ENCODE peak calls at places on chromosomes 4 and X, in nine cellular contexts. One of them, this sample, is unnamed.

GRCh38 chrX:45422216-45422925 is 221.7 kb upstream of the DIPK2B start:
- DNase-seq in IMR-90: no peak
- DNase-seq in GM04503: peak; percentile 75
- DNase-seq in stimulated activated CD4-positive, alpha-beta T cell treated with anti-CD3 and anti-CD28 coated beads, Interleukin-12 subunit alpha, Interleukin-12 subunit beta, amount 100 ng/mL, for 24 hours: no peak
- DNase-seq in effector memory CD8-positive, alpha-beta T cell: no peak
- DNase-seq in NAMALWA: no peak
- DNase-seq in activated T-cell treated with anti-CD3 and anti-CD28 coated beads for 24 hours: no peak
- DNase-seq in heart left ventricle: no peak
- DNase-seq in testis: no peak
- DNase-seq in this sample: no peak

GRCh38 chrX:100410901-100411801 is 1.1 kb upstream of the PCDH19 start:
- DNase-seq in IMR-90: no peak
- DNase-seq in GM04503: no peak
- DNase-seq in stimulated activated CD4-positive, alpha-beta T cell treated with anti-CD3 and anti-CD28 coated beads, Interleukin-12 subunit alpha, Interleukin-12 subunit beta, amount 100 ng/mL, for 24 hours: no peak
- DNase-seq in effector memory CD8-positive, alpha-beta T cell: no peak
- DNase-seq in NAMALWA: no peak
- DNase-seq in activated T-cell treated with anti-CD3 and anti-CD28 coated beads for 24 hours: no peak
- DNase-seq in heart left ventricle: no peak
- DNase-seq in testis: no peak
- DNase-seq in this sample: no peak

GRCh38 chrX:80138938-80139337 is 124.4 kb downstream of the TBX22 start:
- DNase-seq in IMR-90: no peak
- DNase-seq in GM04503: no peak
- DNase-seq in stimulated activated CD4-positive, alpha-beta T cell treated with anti-CD3 and anti-CD28 coated beads, Interleukin-12 subunit alpha, Interleukin-12 subunit beta, amount 100 ng/mL, for 24 hours: no peak
- DNase-seq in effector memory CD8-positive, alpha-beta T cell: no peak
- DNase-seq in NAMALWA: no peak
- DNase-seq in activated T-cell treated with anti-CD3 and anti-CD28 coated beads for 24 hours: no peak
- DNase-seq in heart left ventricle: no peak
- DNase-seq in testis: no peak
- DNase-seq in this sample: no peak

GRCh38 chr4:5435201-5435600 is 273.2 kb downstream of the EVC2 start:
- DNase-seq in IMR-90: no peak
- DNase-seq in GM04503: no peak
- DNase-seq in stimulated activated CD4-positive, alpha-beta T cell treated with anti-CD3 and anti-CD28 coated beads, Interleukin-12 subunit alpha, Interleukin-12 subunit beta, amount 100 ng/mL, for 24 hours: no peak
- DNase-seq in effector memory CD8-positive, alpha-beta T cell: no peak
- DNase-seq in NAMALWA: no peak
- DNase-seq in activated T-cell treated with anti-CD3 and anti-CD28 coated beads for 24 hours: no peak
- DNase-seq in heart left ventricle: no peak
- DNase-seq in testis: no peak
- DNase-seq in this sample: no peak

GRCh38 chr4:177554966-177555574 is 112.8 kb upstream of the AGA start:
- DNase-seq in IMR-90: peak; percentile 50
- DNase-seq in GM04503: no peak
- DNase-seq in stimulated activated CD4-positive, alpha-beta T cell treated with anti-CD3 and anti-CD28 coated beads, Interleukin-12 subunit alpha, Interleukin-12 subunit beta, amount 100 ng/mL, for 24 hours: no peak
- DNase-seq in effector memory CD8-positive, alpha-beta T cell: no peak
- DNase-seq in NAMALWA: peak; percentile 51
- DNase-seq in activated T-cell treated with anti-CD3 and anti-CD28 coated beads for 24 hours: no peak
- DNase-seq in heart left ventricle: no peak
- DNase-seq in testis: no peak
- DNase-seq in this sample: peak; percentile 19

GRCh38 chr4:53920116-53920515 is 144.3 kb downstream of the CHIC2 start:
- DNase-seq in IMR-90: no peak
- DNase-seq in GM04503: no peak
- DNase-seq in stimulated activated CD4-positive, alpha-beta T cell treated with anti-CD3 and anti-CD28 coated beads, Interleukin-12 subunit alpha, Interleukin-12 subunit beta, amount 100 ng/mL, for 24 hours: no peak
- DNase-seq in effector memory CD8-positive, alpha-beta T cell: no peak
- DNase-seq in NAMALWA: no peak
- DNase-seq in activated T-cell treated with anti-CD3 and anti-CD28 coated beads for 24 hours: no peak
- DNase-seq in heart left ventricle: no peak
- DNase-seq in testis: no peak
- DNase-seq in this sample: no peak

GRCh38 chrX:109622270-109622669 is 2.7 kb downstream of the KCNE5 start:
- DNase-seq in IMR-90: no peak
- DNase-seq in GM04503: no peak
- DNase-seq in stimulated activated CD4-positive, alpha-beta T cell treated with anti-CD3 and anti-CD28 coated beads, Interleukin-12 subunit alpha, Interleukin-12 subunit beta, amount 100 ng/mL, for 24 hours: no peak
- DNase-seq in effector memory CD8-positive, alpha-beta T cell: no peak
- DNase-seq in NAMALWA: no peak
- DNase-seq in activated T-cell treated with anti-CD3 and anti-CD28 coated beads for 24 hours: no peak
- DNase-seq in heart left ventricle: peak; percentile 18
- DNase-seq in testis: no peak
- DNase-seq in this sample: no peak

GRCh38 chr4:117889978-117890377 is 144.3 kb upstream of the NDST3 start:
- DNase-seq in IMR-90: no peak
- DNase-seq in GM04503: no peak
- DNase-seq in stimulated activated CD4-positive, alpha-beta T cell treated with anti-CD3 and anti-CD28 coated beads, Interleukin-12 subunit alpha, Interleukin-12 subunit beta, amount 100 ng/mL, for 24 hours: no peak
- DNase-seq in effector memory CD8-positive, alpha-beta T cell: no peak
- DNase-seq in NAMALWA: no peak
- DNase-seq in activated T-cell treated with anti-CD3 and anti-CD28 coated beads for 24 hours: no peak
- DNase-seq in heart left ventricle: no peak
- DNase-seq in testis: no peak
- DNase-seq in this sample: no peak

GRCh38 chrX:16848541-16848940 is 21.6 kb downstream of the RBBP7 start:
- DNase-seq in IMR-90: no peak
- DNase-seq in GM04503: no peak
- DNase-seq in stimulated activated CD4-positive, alpha-beta T cell treated with anti-CD3 and anti-CD28 coated beads, Interleukin-12 subunit alpha, Interleukin-12 subunit beta, amount 100 ng/mL, for 24 hours: no peak
- DNase-seq in effector memory CD8-positive, alpha-beta T cell: no peak
- DNase-seq in NAMALWA: no peak
- DNase-seq in activated T-cell treated with anti-CD3 and anti-CD28 coated beads for 24 hours: no peak
- DNase-seq in heart left ventricle: no peak
- DNase-seq in testis: no peak
- DNase-seq in this sample: no peak

GRCh38 chrX:22634751-22635150 is 362.0 kb downstream of the CBLL2 start:
- DNase-seq in IMR-90: peak; percentile 24
- DNase-seq in GM04503: no peak
- DNase-seq in stimulated activated CD4-positive, alpha-beta T cell treated with anti-CD3 and anti-CD28 coated beads, Interleukin-12 subunit alpha, Interleukin-12 subunit beta, amount 100 ng/mL, for 24 hours: no peak
- DNase-seq in effector memory CD8-positive, alpha-beta T cell: no peak
- DNase-seq in NAMALWA: no peak
- DNase-seq in activated T-cell treated with anti-CD3 and anti-CD28 coated beads for 24 hours: no peak
- DNase-seq in heart left ventricle: no peak
- DNase-seq in testis: no peak
- DNase-seq in this sample: no peak

GRCh38 chr4:7546152-7546808 is 111.5 kb upstream of the PSAPL1 start:
- DNase-seq in IMR-90: no peak
- DNase-seq in GM04503: no peak
- DNase-seq in stimulated activated CD4-positive, alpha-beta T cell treated with anti-CD3 and anti-CD28 coated beads, Interleukin-12 subunit alpha, Interleukin-12 subunit beta, amount 100 ng/mL, for 24 hours: no peak
- DNase-seq in effector memory CD8-positive, alpha-beta T cell: no peak
- DNase-seq in NAMALWA: no peak
- DNase-seq in activated T-cell treated with anti-CD3 and anti-CD28 coated beads for 24 hours: no peak
- DNase-seq in heart left ventricle: no peak
- DNase-seq in testis: no peak
- DNase-seq in this sample: no peak

GRCh38 chr4:32864713-32865351 is 2144.7 kb downstream of the PCDH7 start:
- DNase-seq in IMR-90: no peak
- DNase-seq in GM04503: no peak
- DNase-seq in stimulated activated CD4-positive, alpha-beta T cell treated with anti-CD3 and anti-CD28 coated beads, Interleukin-12 subunit alpha, Interleukin-12 subunit beta, amount 100 ng/mL, for 24 hours: no peak
- DNase-seq in effector memory CD8-positive, alpha-beta T cell: no peak
- DNase-seq in NAMALWA: no peak
- DNase-seq in activated T-cell treated with anti-CD3 and anti-CD28 coated beads for 24 hours: no peak
- DNase-seq in heart left ventricle: no peak
- DNase-seq in testis: no peak
- DNase-seq in this sample: no peak

GRCh38 chr4:74640111-74640903 is 154.0 kb downstream of the BTC start:
- DNase-seq in IMR-90: peak; percentile 92
- DNase-seq in GM04503: no peak
- DNase-seq in stimulated activated CD4-positive, alpha-beta T cell treated with anti-CD3 and anti-CD28 coated beads, Interleukin-12 subunit alpha, Interleukin-12 subunit beta, amount 100 ng/mL, for 24 hours: no peak
- DNase-seq in effector memory CD8-positive, alpha-beta T cell: no peak
- DNase-seq in NAMALWA: no peak
- DNase-seq in activated T-cell treated with anti-CD3 and anti-CD28 coated beads for 24 hours: no peak
- DNase-seq in heart left ventricle: no peak
- DNase-seq in testis: no peak
- DNase-seq in this sample: no peak

GRCh38 chr4:144267084-144267483 is 126.6 kb upstream of the GYPA start:
- DNase-seq in IMR-90: no peak
- DNase-seq in GM04503: no peak
- DNase-seq in stimulated activated CD4-positive, alpha-beta T cell treated with anti-CD3 and anti-CD28 coated beads, Interleukin-12 subunit alpha, Interleukin-12 subunit beta, amount 100 ng/mL, for 24 hours: no peak
- DNase-seq in effector memory CD8-positive, alpha-beta T cell: no peak
- DNase-seq in NAMALWA: no peak
- DNase-seq in activated T-cell treated with anti-CD3 and anti-CD28 coated beads for 24 hours: no peak
- DNase-seq in heart left ventricle: no peak
- DNase-seq in testis: no peak
- DNase-seq in this sample: no peak

GRCh38 chr4:10091531-10092181 is 24.9 kb downstream of the WDR1 start:
- DNase-seq in IMR-90: no peak
- DNase-seq in GM04503: no peak
- DNase-seq in stimulated activated CD4-positive, alpha-beta T cell treated with anti-CD3 and anti-CD28 coated beads, Interleukin-12 subunit alpha, Interleukin-12 subunit beta, amount 100 ng/mL, for 24 hours: no peak
- DNase-seq in effector memory CD8-positive, alpha-beta T cell: no peak
- DNase-seq in NAMALWA: no peak
- DNase-seq in activated T-cell treated with anti-CD3 and anti-CD28 coated beads for 24 hours: no peak
- DNase-seq in heart left ventricle: no peak
- DNase-seq in testis: no peak
- DNase-seq in this sample: no peak

GRCh38 chr4:89939994-89940393 is 45.3 kb downstream of the MMRN1 start:
- DNase-seq in IMR-90: no peak
- DNase-seq in GM04503: no peak
- DNase-seq in stimulated activated CD4-positive, alpha-beta T cell treated with anti-CD3 and anti-CD28 coated beads, Interleukin-12 subunit alpha, Interleukin-12 subunit beta, amount 100 ng/mL, for 24 hours: no peak
- DNase-seq in effector memory CD8-positive, alpha-beta T cell: no peak
- DNase-seq in NAMALWA: no peak
- DNase-seq in activated T-cell treated with anti-CD3 and anti-CD28 coated beads for 24 hours: no peak
- DNase-seq in heart left ventricle: peak; percentile 14
- DNase-seq in testis: peak; percentile 43
- DNase-seq in this sample: no peak

GRCh38 chr4:127783026-127783769 is 1.1 kb downstream of the HSPA4L start:
- DNase-seq in IMR-90: peak; percentile 65
- DNase-seq in GM04503: no peak
- DNase-seq in stimulated activated CD4-positive, alpha-beta T cell treated with anti-CD3 and anti-CD28 coated beads, Interleukin-12 subunit alpha, Interleukin-12 subunit beta, amount 100 ng/mL, for 24 hours: no peak
- DNase-seq in effector memory CD8-positive, alpha-beta T cell: no peak
- DNase-seq in NAMALWA: no peak
- DNase-seq in activated T-cell treated with anti-CD3 and anti-CD28 coated beads for 24 hours: no peak
- DNase-seq in heart left ventricle: peak; percentile 75
- DNase-seq in testis: peak; percentile 86
- DNase-seq in this sample: peak; percentile 21

GRCh38 chr4:19971829-19972228 is 279.9 kb upstream of the SLIT2 start:
- DNase-seq in IMR-90: peak; percentile 45
- DNase-seq in GM04503: no peak
- DNase-seq in stimulated activated CD4-positive, alpha-beta T cell treated with anti-CD3 and anti-CD28 coated beads, Interleukin-12 subunit alpha, Interleukin-12 subunit beta, amount 100 ng/mL, for 24 hours: no peak
- DNase-seq in effector memory CD8-positive, alpha-beta T cell: no peak
- DNase-seq in NAMALWA: no peak
- DNase-seq in activated T-cell treated with anti-CD3 and anti-CD28 coated beads for 24 hours: no peak
- DNase-seq in heart left ventricle: no peak
- DNase-seq in testis: no peak
- DNase-seq in this sample: no peak

GRCh38 chr4:126851391-126851790 is 781.4 kb upstream of the INTU start:
- DNase-seq in IMR-90: peak; percentile 17
- DNase-seq in GM04503: peak; percentile 44
- DNase-seq in stimulated activated CD4-positive, alpha-beta T cell treated with anti-CD3 and anti-CD28 coated beads, Interleukin-12 subunit alpha, Interleukin-12 subunit beta, amount 100 ng/mL, for 24 hours: no peak
- DNase-seq in effector memory CD8-positive, alpha-beta T cell: no peak
- DNase-seq in NAMALWA: no peak
- DNase-seq in activated T-cell treated with anti-CD3 and anti-CD28 coated beads for 24 hours: no peak
- DNase-seq in heart left ventricle: no peak
- DNase-seq in testis: no peak
- DNase-seq in this sample: no peak

GRCh38 chrX:42944381-42944998 is 166.5 kb upstream of the PPP1R2C start:
- DNase-seq in IMR-90: no peak
- DNase-seq in GM04503: no peak
- DNase-seq in stimulated activated CD4-positive, alpha-beta T cell treated with anti-CD3 and anti-CD28 coated beads, Interleukin-12 subunit alpha, Interleukin-12 subunit beta, amount 100 ng/mL, for 24 hours: no peak
- DNase-seq in effector memory CD8-positive, alpha-beta T cell: no peak
- DNase-seq in NAMALWA: peak; percentile 48
- DNase-seq in activated T-cell treated with anti-CD3 and anti-CD28 coated beads for 24 hours: no peak
- DNase-seq in heart left ventricle: no peak
- DNase-seq in testis: no peak
- DNase-seq in this sample: no peak

GRCh38 chrX:121579016-121579760 is 531.8 kb downstream of the GLUD2 start:
- DNase-seq in IMR-90: no peak
- DNase-seq in GM04503: no peak
- DNase-seq in stimulated activated CD4-positive, alpha-beta T cell treated with anti-CD3 and anti-CD28 coated beads, Interleukin-12 subunit alpha, Interleukin-12 subunit beta, amount 100 ng/mL, for 24 hours: no peak
- DNase-seq in effector memory CD8-positive, alpha-beta T cell: no peak
- DNase-seq in NAMALWA: peak; percentile 47
- DNase-seq in activated T-cell treated with anti-CD3 and anti-CD28 coated beads for 24 hours: peak; percentile 5
- DNase-seq in heart left ventricle: no peak
- DNase-seq in testis: peak; percentile 39
- DNase-seq in this sample: no peak

GRCh38 chrX:574830-575229 is 55.8 kb upstream of the SHOX start:
- DNase-seq in IMR-90: no peak
- DNase-seq in GM04503: no peak
- DNase-seq in stimulated activated CD4-positive, alpha-beta T cell treated with anti-CD3 and anti-CD28 coated beads, Interleukin-12 subunit alpha, Interleukin-12 subunit beta, amount 100 ng/mL, for 24 hours: no peak
- DNase-seq in effector memory CD8-positive, alpha-beta T cell: no peak
- DNase-seq in NAMALWA: no peak
- DNase-seq in activated T-cell treated with anti-CD3 and anti-CD28 coated beads for 24 hours: no peak
- DNase-seq in heart left ventricle: no peak
- DNase-seq in testis: no peak
- DNase-seq in this sample: no peak

GRCh38 chr4:118835896-118836762 is at the start of gene SEC24D:
- DNase-seq in IMR-90: peak; percentile 87
- DNase-seq in GM04503: peak; percentile 28
- DNase-seq in stimulated activated CD4-positive, alpha-beta T cell treated with anti-CD3 and anti-CD28 coated beads, Interleukin-12 subunit alpha, Interleukin-12 subunit beta, amount 100 ng/mL, for 24 hours: peak; percentile 64
- DNase-seq in effector memory CD8-positive, alpha-beta T cell: peak; percentile 82
- DNase-seq in NAMALWA: peak; percentile 88
- DNase-seq in activated T-cell treated with anti-CD3 and anti-CD28 coated beads for 24 hours: peak; percentile 80
- DNase-seq in heart left ventricle: peak; percentile 89
- DNase-seq in testis: peak; percentile 92
- DNase-seq in this sample: peak; percentile 87